ENCODE peak calls at places on chromosomes 2 and 18, in four cellular contexts. S, F, H and Z are unnamed samples.

GRCh38 chr2:43112155-43112554 is 114.3 kb downstream of the ZFP36L2 start:
- DNase-seq in S (no peak), H (no peak), F (no peak), Z (no peak)

GRCh38 chr2:215950009-215950408 is 63.3 kb downstream of the MREG start:
- DNase-seq in H (peak), F (peak), S (peak), Z (peak)

GRCh38 chr2:56981554-56981953 is 797.8 kb downstream of the CCDC85A start:
- DNase-seq in S (no peak), H (no peak), F (peak), Z (no peak)

GRCh38 chr18:22005191-22005824 is 164.1 kb upstream of the GATA6 start:
- DNase-seq in F (no peak), S (no peak), H (no peak), Z (peak)

GRCh38 chr2:103809390-103809789 is 1044.5 kb upstream of the POU3F3 start:
- DNase-seq in F (no peak), H (no peak), S (no peak), Z (no peak)

GRCh38 chr2:159903404-159904126 is 105.6 kb upstream of the CD302 start:
- DNase-seq in S (no peak), F (peak), H (peak), Z (peak)

GRCh38 chr2:42901076-42901645 is 108.8 kb upstream of the HAAO start:
- DNase-seq in F (peak), H (no peak), S (no peak), Z (peak)

GRCh38 chr2:52414596-52414995 is 1353.0 kb upstream of the CHAC2 start:
- DNase-seq in F (no peak), H (no peak), S (no peak), Z (no peak)

GRCh38 chr2:177338177-177338721 is 54.3 kb upstream of the AGPS start:
- DNase-seq in F (peak), S (no peak), H (peak), Z (peak)

GRCh38 chr2:215609089-215610032 is 173.5 kb upstream of the FN1 start:
- DNase-seq in S (no peak), H (no peak), F (peak), Z (peak)

GRCh38 chr2:226427538-226428307 is 371.9 kb downstream of the IRS1 start:
- DNase-seq in S (no peak), F (peak), H (peak), Z (peak)

GRCh38 chr2:74261204-74261864 is 62.9 kb downstream of the MTHFD2 start:
- DNase-seq in S (no peak), H (peak), F (peak), Z (peak)

GRCh38 chr2:238077292-238077691 is 16.5 kb downstream of the SCLY start:
- DNase-seq in S (no peak), F (no peak), H (no peak), Z (no peak)

GRCh38 chr2:156334496-156335478 is 2.3 kb upstream of the NR4A2 start:
- DNase-seq in H (peak), F (peak), S (peak), Z (peak)

GRCh38 chr2:128304715-128305554 is 13.7 kb downstream of the HS6ST1 start:
- DNase-seq in H (peak), F (peak), S (peak), Z (peak)

GRCh38 chr18:22999212-22999611 is 66.1 kb downstream of the RBBP8 start:
- DNase-seq in S (no peak), H (no peak), F (peak), Z (peak)

GRCh38 chr2:239152239-239152915 is 248.4 kb downstream of the HDAC4 start:
- DNase-seq in S (no peak), F (no peak), H (no peak), Z (no peak)

GRCh38 chr2:166984797-166985196 is 96.5 kb downstream of the XIRP2 start:
- DNase-seq in H (no peak), F (no peak), S (no peak), Z (peak)

GRCh38 chr2:3079466-3079865 is 298.2 kb downstream of the EIPR1 start:
- DNase-seq in S (no peak), H (no peak), F (no peak), Z (no peak)